ENCODE peak calls at places on chromosomes 16 and 17, in four cellular contexts. I is HCT116, T is HepG2, Q is K562. W is an unnamed sample.

GRCh38 chr16:1096164-1097082 is at the start of gene C1QTNF8:
- DNase-seq in I (no peak), T (no peak), Q (no peak), W (no peak)

GRCh38 chr16:85369741-85370528 is 243.2 kb upstream of the GSE1 start:
- DNase-seq in I (no peak), T (peak), Q (peak), W (no peak)

GRCh38 chr17:34163681-34164080 is 91.4 kb upstream of the CCL2 start:
- DNase-seq in I (no peak), T (peak), Q (peak), W (no peak)

GRCh38 chr16:85392756-85393673 is 220.1 kb upstream of the GSE1 start:
- DNase-seq in I (no peak), T (no peak), Q (no peak), W (no peak)

GRCh38 chr17:43858201-43858600 is 11.2 kb downstream of the CD300LG start:
- DNase-seq in I (no peak), T (no peak), Q (no peak), W (no peak)

GRCh38 chr16:73076291-73076959 is 28.5 kb upstream of the ZFHX3 start:
- DNase-seq in I (no peak), T (no peak), Q (no peak), W (no peak)

GRCh38 chr16:50573279-50573678 is 25.1 kb downstream of the NKD1 start:
- DNase-seq in I (no peak), T (no peak), Q (no peak), W (no peak)

GRCh38 chr16:85416267-85417109 is 196.6 kb upstream of the GSE1 start:
- DNase-seq in I (peak), T (peak), Q (peak), W (no peak)

GRCh38 chr17:33303254-33303653 is 10.2 kb upstream of the ASIC2 start:
- DNase-seq in I (no peak), T (no peak), Q (no peak), W (no peak)

GRCh38 chr16:75580-76501 is 2.2 kb upstream of the MPG start:
- DNase-seq in I (no peak), T (peak), Q (peak), W (no peak)

GRCh38 chr16:30736995-30737793 is 11.0 kb upstream of the PHKG2 start:
- DNase-seq in I (no peak), T (no peak), Q (no peak), W (no peak)

GRCh38 chr16:80006175-80006895 is 405.8 kb upstream of the MAF start:
- DNase-seq in I (no peak), T (no peak), Q (no peak), W (no peak)

GRCh38 chr16:22001591-22001990 is 675 bp upstream of the PDZD9 start:
- DNase-seq in I (no peak), T (no peak), Q (no peak), W (no peak)

GRCh38 chr16:4386951-4387565 is 15.4 kb downstream of the VASN start:
- DNase-seq in I (no peak), T (no peak), Q (no peak), W (no peak)

GRCh38 chr17:67246648-67247415 is 1.8 kb upstream of the HELZ start:
- DNase-seq in I (peak), T (peak), Q (peak), W (no peak)

GRCh38 chr16:53743149-53743566 is 39.2 kb downstream of the FTO start:
- DNase-seq in I (peak), T (peak), Q (peak), W (no peak)

GRCh38 chr17:9241371-9241712 is 220.0 kb downstream of the NTN1 start:
- DNase-seq in I (no peak), T (no peak), Q (no peak), W (no peak)

GRCh38 chr17:78736526-78737079 is 45.5 kb downstream of the CYTH1 start:
- DNase-seq in I (peak), T (no peak), Q (peak), W (peak)

GRCh38 chr16:54284931-54285413 is 1.6 kb downstream of the IRX3 start:
- DNase-seq in I (no peak), T (no peak), Q (no peak), W (no peak)

GRCh38 chr17:7283471-7284216 is 2.1 kb downstream of the SLC2A4 start:
- DNase-seq in I (no peak), T (no peak), Q (no peak), W (no peak)

GRCh38 chr17:64155090-64155630 is 25.2 kb upstream of the ERN1 start:
- DNase-seq in I (no peak), T (no peak), Q (no peak), W (no peak)

GRCh38 chr16:81581107-81581506 is 136.5 kb downstream of the CMIP start:
- DNase-seq in I (no peak), T (no peak), Q (no peak), W (peak)

GRCh38 chr16:3509470-3509928 is 8.7 kb downstream of the CLUAP1 start:
- DNase-seq in I (no peak), T (no peak), Q (no peak), W (no peak)

GRCh38 chr16:81627024-81627423 is 152.1 kb upstream of the PLCG2 start:
- DNase-seq in I (no peak), T (no peak), Q (no peak), W (no peak)

GRCh38 chr17:17700251-17700969 is 19.2 kb downstream of the RAI1 start:
- DNase-seq in I (no peak), T (no peak), Q (no peak), W (no peak)

GRCh38 chr17:34620458-34620857 is 41.1 kb downstream of the TMEM132E start:
- DNase-seq in I (no peak), T (no peak), Q (no peak), W (no peak)

GRCh38 chr17:37148171-37148570 is 199.4 kb downstream of the AATF start:
- DNase-seq in I (no peak), T (no peak), Q (no peak), W (no peak)

GRCh38 chr17:76519667-76520066 is 17.8 kb downstream of the CYGB start:
- DNase-seq in I (no peak), T (no peak), Q (no peak), W (no peak)

GRCh38 chr17:80259642-80260535 is 763 bp upstream of the RNF213 start:
- DNase-seq in I (no peak), T (peak), Q (peak), W (no peak)

GRCh38 chr17:80261895-80262279 is 1.2 kb downstream of the RNF213 start:
- DNase-seq in I (no peak), T (no peak), Q (no peak), W (no peak)

GRCh38 chr17:80262291-80262690 is 1.6 kb downstream of the RNF213 start:
- DNase-seq in I (no peak), T (no peak), Q (no peak), W (no peak)

GRCh38 chr17:80261159-80261894 is 675 bp downstream of the RNF213 start:
- DNase-seq in I (no peak), T (peak), Q (peak), W (no peak)

DNA sequence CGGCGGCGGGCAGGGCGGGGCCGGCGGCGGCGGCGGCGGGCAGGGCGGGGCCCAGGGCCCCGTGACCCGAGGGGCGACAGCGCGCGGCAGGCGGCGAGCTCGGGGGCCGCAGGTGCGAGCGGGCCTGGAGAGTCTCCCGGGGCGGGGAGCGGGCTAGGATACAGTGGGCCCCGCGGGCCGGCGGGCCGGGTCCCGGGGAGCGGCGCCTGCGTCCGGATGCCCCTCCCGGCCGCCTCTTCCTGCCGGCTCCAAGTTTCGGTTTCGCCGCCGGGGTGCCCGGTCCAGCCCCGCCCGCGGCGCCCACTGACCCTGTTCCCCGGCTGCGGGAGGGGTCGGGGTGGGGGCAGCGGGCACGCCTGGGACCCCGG is at the start of gene RNF213:
- DNase-seq in I (no peak), T (no peak), Q (peak), W (no peak)
- TF ChIP-seq TCF7L2 in I (no peak), T (no peak), Q (no peak), W (no peak)

GRCh38 chr17:59786536-59787319 is 79.3 kb downstream of the VMP1 start:
- DNase-seq in I (peak), T (peak), Q (peak), W (peak)
- TF ChIP-seq CTCF in I (no peak), T (peak), Q (no peak), W (no peak)

GRCh38 chr16:52141871-52142270 is 405.1 kb downstream of the TOX3 start:
- DNase-seq in I (no peak), T (no peak), Q (no peak), W (no peak)
- TF ChIP-seq TCF7L2 in I (no peak), T (no peak), Q (no peak), W (no peak)

GRCh38 chr16:77043076-77043475 is 147.9 kb upstream of the MON1B start:
- DNase-seq in I (peak), T (no peak), Q (no peak), W (peak)
- TF ChIP-seq CTCF in I (peak), T (peak), Q (no peak), W (peak)

W was measured in Panc1.